ENCODE peak calls at places on chromosomes 2 and 18, in four cellular contexts. M is HEK293T, C is nephron progenitor cell, S is H54. D is an unnamed sample.
A peak's percentile ranks its signal among the peaks of the same experiment; 100 is the strongest.

GRCh38 chr2:75605770-75606535 is 40.6 kb upstream of the MRPL19 start:
- DNase-seq in M (no peak), C (no peak), S (peak; percentile 62), D (no peak)

GRCh38 chr2:142515493-142515892 is 362.0 kb upstream of the KYNU start:
- DNase-seq in M (no peak), C (no peak), S (no peak), D (no peak)

GRCh38 chr2:241015439-241015838 is 17.0 kb downstream of the SNED1 start:
- DNase-seq in M (no peak), C (no peak), S (no peak), D (no peak)

GRCh38 chr2:120712180-120712678 is 23.4 kb upstream of the GLI2 start:
- DNase-seq in M (no peak), C (no peak), S (no peak), D (no peak)

GRCh38 chr18:2758309-2758708 is 88.5 kb upstream of the EMILIN2 start:
- DNase-seq in M (no peak), C (no peak), S (no peak), D (no peak)

GRCh38 chr2:120192280-120192679 is 30.9 kb downstream of the TMEM185B start:
- DNase-seq in M (no peak), C (no peak), S (no peak), D (no peak)

GRCh38 chr2:22215517-22215916 is 1091.7 kb downstream of the TDRD15 start:
- DNase-seq in M (no peak), C (no peak), S (no peak), D (no peak)

GRCh38 chr2:17257194-17257909 is 260.9 kb downstream of the RAD51AP2 start:
- DNase-seq in M (no peak), C (no peak), S (no peak), D (no peak)

GRCh38 chr2:241125626-241126025 is 23.5 kb upstream of the MTERF4 start:
- DNase-seq in M (no peak), C (no peak), S (no peak), D (no peak)

GRCh38 chr2:47784349-47784851 is 1.5 kb downstream of the MSH6 start:
- DNase-seq in M (no peak), C (peak; percentile 20), S (no peak), D (no peak)

GRCh38 chr2:10303174-10303633 is 500 bp downstream of the HPCAL1 start:
- DNase-seq in M (no peak), C (no peak), S (no peak), D (no peak)

GRCh38 chr2:230130668-230131364 is 62.1 kb upstream of the SLC16A14 start:
- DNase-seq in M (no peak), C (no peak), S (peak; percentile 67), D (peak; percentile 61)

GRCh38 chr2:12552092-12552491 is 164.6 kb upstream of the TRIB2 start:
- DNase-seq in M (no peak), C (no peak), S (no peak), D (no peak)

GRCh38 chr2:219798430-219798829 is 171.0 kb downstream of the SLC4A3 start:
- DNase-seq in M (no peak), C (no peak), S (peak; percentile 5), D (no peak)

GRCh38 chr2:222714361-222715256 is 43.2 kb downstream of the MOGAT1 start:
- DNase-seq in M (no peak), C (no peak), S (no peak), D (no peak)

GRCh38 chr2:12514631-12515437 is 201.9 kb upstream of the TRIB2 start:
- DNase-seq in M (no peak), C (no peak), S (no peak), D (no peak)

GRCh38 chr2:189580267-189580661 is 322 bp downstream of the SLC40A1 start:
- DNase-seq in M (peak; percentile 21), C (peak; percentile 55), S (no peak), D (no peak)

D was measured in Panc1.